ENCODE peak calls at places on chromosome 4, in ten cellular contexts. Y, Z, O, G, C, J, S, M, D and F are unnamed samples.

GRCh38 chr4:3284734-3285557 is 7.9 kb upstream of the RGS12 start:
- DNase-seq in Y (no peak), Z (no peak), O (no peak), G (no peak), C (no peak), J (no peak), S (no peak), M (no peak), D (no peak), F (no peak)

GRCh38 chr4:106032851-106033286 is 137.6 kb downstream of the NPNT start:
- DNase-seq in Y (no peak), Z (peak), O (no peak), G (no peak), C (no peak), J (no peak), S (peak), M (no peak), D (no peak), F (peak)

GRCh38 chr4:107094332-107094731 is 58.2 kb upstream of the DKK2 start:
- DNase-seq in Y (no peak), Z (peak), O (peak), G (no peak), C (no peak), J (no peak), S (peak), M (no peak), D (no peak), F (no peak)

GRCh38 chr4:109873791-109874514 is 26.0 kb downstream of the LRIT3 start:
- DNase-seq in Y (peak), Z (peak), O (no peak), G (no peak), C (peak), J (no peak), S (peak), M (no peak), D (no peak), F (no peak)

GRCh38 chr4:6497796-6498195 is 25.4 kb upstream of the PPP2R2C start:
- DNase-seq in Y (no peak), Z (no peak), O (no peak), G (no peak), C (no peak), J (no peak), S (no peak), M (no peak), D (no peak), F (no peak)

GRCh38 chr4:105145059-105145912 is 1.4 kb upstream of the TET2 start:
- DNase-seq in Y (no peak), Z (no peak), O (no peak), G (no peak), C (no peak), J (no peak), S (peak), M (no peak), D (no peak), F (no peak)

GRCh38 chr4:6180841-6181631 is 19.3 kb downstream of the JAKMIP1 start:
- DNase-seq in Y (peak), Z (no peak), O (no peak), G (peak), C (no peak), J (no peak), S (no peak), M (no peak), D (no peak), F (no peak)

GRCh38 chr4:120525106-120525505 is 397.4 kb downstream of the PRDM5 start:
- DNase-seq in Y (no peak), Z (no peak), O (no peak), G (no peak), C (no peak), J (no peak), S (no peak), M (no peak), D (no peak), F (no peak)

GRCh38 chr4:177367336-177367735 is 57.7 kb downstream of the NEIL3 start:
- DNase-seq in Y (peak), Z (peak), O (peak), G (no peak), C (no peak), J (no peak), S (peak), M (no peak), D (no peak), F (no peak)

GRCh38 chr4:22190855-22191254 is 242.3 kb upstream of the KCNIP4 start:
- DNase-seq in Y (no peak), Z (peak), O (no peak), G (no peak), C (no peak), J (no peak), S (peak), M (no peak), D (no peak), F (no peak)

GRCh38 chr4:81839347-81840042 is 367.8 kb upstream of the RASGEF1B start:
- DNase-seq in Y (no peak), Z (no peak), O (no peak), G (no peak), C (no peak), J (no peak), S (peak), M (no peak), D (no peak), F (no peak)

GRCh38 chr4:103204114-103204513 is 6.0 kb upstream of the CENPE start:
- DNase-seq in Y (peak), Z (peak), O (peak), G (no peak), C (no peak), J (no peak), S (peak), M (no peak), D (no peak), F (no peak)

GRCh38 chr4:3387943-3388348 is 53.8 kb upstream of the HGFAC start:
- DNase-seq in Y (no peak), Z (peak), O (no peak), G (peak), C (peak), J (peak), S (peak), M (peak), D (peak), F (peak)

GRCh38 chr4:143420227-143420626 is 83.6 kb downstream of the GAB1 start:
- DNase-seq in Y (peak), Z (no peak), O (no peak), G (no peak), C (no peak), J (no peak), S (no peak), M (no peak), D (no peak), F (no peak)

GRCh38 chr4:121277194-121278105 is 103.4 kb downstream of the QRFPR start:
- DNase-seq in Y (peak), Z (no peak), O (peak), G (no peak), C (no peak), J (no peak), S (peak), M (no peak), D (no peak), F (no peak)

GRCh38 chr4:163448541-163449203 is 24.9 kb downstream of the TKTL2 start:
- DNase-seq in Y (no peak), Z (peak), O (no peak), G (no peak), C (no peak), J (no peak), S (peak), M (no peak), D (no peak), F (no peak)

GRCh38 chr4:85701881-85702321 is 227.0 kb downstream of the ARHGAP24 start:
- DNase-seq in Y (peak), Z (peak), O (no peak), G (no peak), C (no peak), J (no peak), S (no peak), M (no peak), D (no peak), F (no peak)

GRCh38 chr4:147355849-147356248 is 125.0 kb upstream of the EDNRA start:
- DNase-seq in Y (no peak), Z (peak), O (no peak), G (no peak), C (no peak), J (no peak), S (peak), M (no peak), D (no peak), F (no peak)

GRCh38 chr4:68346461-68346860 is 3.4 kb downstream of the YTHDC1 start:
- DNase-seq in Y (no peak), Z (no peak), O (no peak), G (no peak), C (no peak), J (no peak), S (peak), M (no peak), D (no peak), F (no peak)

GRCh38 chr4:76339364-76339763 is 32.8 kb downstream of the STBD1 start:
- DNase-seq in Y (no peak), Z (no peak), O (no peak), G (no peak), C (no peak), J (no peak), S (no peak), M (no peak), D (no peak), F (no peak)

GRCh38 chr4:142953171-142953570 is 107.1 kb upstream of the INPP4B start:
- DNase-seq in Y (no peak), Z (no peak), O (no peak), G (no peak), C (no peak), J (no peak), S (no peak), M (no peak), D (no peak), F (no peak)

GRCh38 chr4:8600686-8601085 is 8.1 kb downstream of the CPZ start:
- DNase-seq in Y (no peak), Z (no peak), O (no peak), G (no peak), C (peak), J (no peak), S (no peak), M (no peak), D (no peak), F (no peak)

GRCh38 chr4:38803833-38804653 is 548 bp downstream of the TLR1 start:
- DNase-seq in Y (peak), Z (peak), O (no peak), G (no peak), C (no peak), J (no peak), S (no peak), M (no peak), D (no peak), F (no peak)

GRCh38 chr4:140246216-140246615 is 92.2 kb upstream of the MAML3 start:
- DNase-seq in Y (no peak), Z (peak), O (no peak), G (no peak), C (no peak), J (no peak), S (no peak), M (no peak), D (no peak), F (no peak)

GRCh38 chr4:130288576-130288975 is 1192.6 kb downstream of the C4orf33 start:
- DNase-seq in Y (no peak), Z (no peak), O (no peak), G (no peak), C (no peak), J (no peak), S (no peak), M (no peak), D (no peak), F (no peak)

GRCh38 chr4:10032625-10033024 is 11.3 kb upstream of the SLC2A9 start:
- DNase-seq in Y (no peak), Z (peak), O (no peak), G (no peak), C (no peak), J (no peak), S (peak), M (no peak), D (no peak), F (no peak)

GRCh38 chr4:173013232-173013932 is 155.2 kb upstream of the GALNT7 start:
- DNase-seq in Y (peak), Z (peak), O (peak), G (no peak), C (no peak), J (no peak), S (peak), M (no peak), D (no peak), F (peak)

GRCh38 chr4:86014599-86014998 is 345.3 kb downstream of the MAPK10 start:
- DNase-seq in Y (peak), Z (no peak), O (peak), G (no peak), C (no peak), J (no peak), S (no peak), M (no peak), D (no peak), F (no peak)

GRCh38 chr4:182975806-182976205 is 58.6 kb upstream of the DCTD start:
- DNase-seq in Y (no peak), Z (peak), O (no peak), G (no peak), C (no peak), J (no peak), S (peak), M (no peak), D (no peak), F (no peak)

GRCh38 chr4:146520894-146521542 is 722 bp downstream of the SLC10A7 start:
- DNase-seq in Y (peak), Z (peak), O (peak), G (no peak), C (no peak), J (no peak), S (peak), M (no peak), D (no peak), F (no peak)

GRCh38 chr4:152398060-152398459 is 137.8 kb downstream of the FBXW7 start:
- DNase-seq in Y (peak), Z (no peak), O (peak), G (no peak), C (no peak), J (no peak), S (peak), M (no peak), D (no peak), F (no peak)

GRCh38 chr4:176189891-176190795 is 5.2 kb downstream of the SPATA4 start:
- DNase-seq in Y (no peak), Z (peak), O (no peak), G (no peak), C (no peak), J (no peak), S (no peak), M (no peak), D (no peak), F (no peak)

GRCh38 chr4:182090186-182090585 is 153.0 kb upstream of the TENM3 start:
- DNase-seq in Y (no peak), Z (no peak), O (no peak), G (no peak), C (no peak), J (no peak), S (no peak), M (no peak), D (no peak), F (no peak)

GRCh38 chr4:184848510-184848909 is 22.7 kb upstream of the ACSL1 start:
- DNase-seq in Y (no peak), Z (no peak), O (no peak), G (no peak), C (no peak), J (no peak), S (no peak), M (no peak), D (no peak), F (no peak)

GRCh38 chr4:28402751-28403150 is 1542.1 kb downstream of the STIM2 start:
- DNase-seq in Y (no peak), Z (no peak), O (no peak), G (no peak), C (no peak), J (no peak), S (no peak), M (no peak), D (no peak), F (no peak)

GRCh38 chr4:76061977-76062376 is 12.5 kb upstream of the ART3 start:
- DNase-seq in Y (no peak), Z (no peak), O (no peak), G (no peak), C (no peak), J (no peak), S (no peak), M (no peak), D (no peak), F (no peak)

GRCh38 chr4:160745126-160745525 is 1418.7 kb downstream of the FSTL5 start:
- DNase-seq in Y (no peak), Z (no peak), O (no peak), G (no peak), C (no peak), J (no peak), S (peak), M (no peak), D (no peak), F (no peak)
- H3K4me3 ChIP-seq in Y (no peak), Z (no peak), O (no peak), G (no peak), C (no peak), J (no peak), S (no peak), M (no peak), D (no peak), F (no peak)

GRCh38 chr4:41156574-41156973 is 57.8 kb downstream of the APBB2 start:
- DNase-seq in Y (no peak), Z (no peak), O (no peak), G (no peak), C (no peak), J (no peak), S (no peak), M (no peak), D (no peak), F (no peak)

GRCh38 chr4:41154001-41154813 is 60.1 kb downstream of the APBB2 start:
- DNase-seq in Y (no peak), Z (no peak), O (no peak), G (no peak), C (no peak), J (no peak), S (no peak), M (no peak), D (no peak), F (no peak)

GRCh38 chr4:41155194-41155830 is 59.0 kb downstream of the APBB2 start:
- DNase-seq in Y (no peak), Z (peak), O (no peak), G (no peak), C (no peak), J (no peak), S (no peak), M (no peak), D (no peak), F (no peak)

GRCh38 chr4:41157009-41157408 is 57.3 kb downstream of the APBB2 start:
- DNase-seq in Y (no peak), Z (no peak), O (no peak), G (peak), C (no peak), J (no peak), S (no peak), M (no peak), D (no peak), F (no peak)

GRCh38 chr4:41154814-41155177 is 59.5 kb downstream of the APBB2 start:
- DNase-seq in Y (no peak), Z (no peak), O (no peak), G (no peak), C (no peak), J (no peak), S (no peak), M (no peak), D (no peak), F (peak)
- TF ChIP-seq CTCF in Y (no peak), Z (no peak), O (no peak), G (no peak), C (no peak), J (no peak), S (no peak), M (no peak), D (no peak), F (no peak)

GRCh38 chr4:71992571-71992970 is 39.2 kb upstream of the NPFFR2 start:
- DNase-seq in Y (no peak), Z (peak), O (no peak), G (no peak), C (no peak), J (no peak), S (peak), M (no peak), D (no peak), F (no peak)

GRCh38 chr4:71995297-71995696 is 36.5 kb upstream of the NPFFR2 start:
- DNase-seq in Y (no peak), Z (no peak), O (no peak), G (no peak), C (no peak), J (no peak), S (no peak), M (no peak), D (no peak), F (no peak)

DNA sequence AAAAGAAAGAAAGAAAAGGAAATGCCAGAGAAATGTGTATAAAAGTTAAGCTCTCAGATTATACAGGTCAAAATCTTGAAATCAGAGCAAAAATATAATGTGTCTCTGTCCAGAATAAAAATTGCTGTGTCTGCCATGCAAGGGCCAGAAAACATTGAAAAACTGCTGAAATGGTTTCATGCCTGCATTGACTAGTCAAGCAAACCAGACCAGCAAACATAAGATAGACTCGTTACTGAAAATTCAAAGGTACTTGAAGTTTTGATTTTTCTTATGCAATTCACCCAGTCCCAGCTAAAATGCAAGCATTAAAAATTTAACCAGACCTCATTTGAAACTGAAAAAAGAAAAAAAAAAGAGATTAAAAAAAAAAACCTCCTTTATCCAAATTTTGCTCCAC is 37.2 kb upstream of the NPFFR2 start:
- DNase-seq in Y (no peak), Z (no peak), O (no peak), G (no peak), C (no peak), J (no peak), S (no peak), M (no peak), D (no peak), F (no peak)
- H3K4me3 ChIP-seq in Y (no peak), Z (no peak), O (no peak), G (no peak), C (no peak), J (no peak), S (no peak), M (no peak), D (no peak), F (no peak)

GRCh38 chr4:78167510-78167909 is 110.4 kb downstream of the FRAS1 start:
- DNase-seq in Y (no peak), Z (no peak), O (no peak), G (no peak), C (no peak), J (no peak), S (no peak), M (no peak), D (no peak), F (no peak)

GRCh38 chr4:78174931-78175330 is 117.8 kb downstream of the FRAS1 start:
- DNase-seq in Y (no peak), Z (no peak), O (peak), G (no peak), C (no peak), J (no peak), S (no peak), M (no peak), D (no peak), F (no peak)

GRCh38 chr4:78168029-78168428 is 110.9 kb downstream of the FRAS1 start:
- DNase-seq in Y (no peak), Z (no peak), O (no peak), G (no peak), C (no peak), J (no peak), S (no peak), M (no peak), D (no peak), F (no peak)

GRCh38 chr4:78169728-78170127 is 112.6 kb downstream of the FRAS1 start:
- DNase-seq in Y (no peak), Z (no peak), O (no peak), G (no peak), C (no peak), J (no peak), S (no peak), M (no peak), D (no peak), F (no peak)

GRCh38 chr4:78171482-78171881 is 114.4 kb downstream of the FRAS1 start:
- DNase-seq in Y (no peak), Z (no peak), O (peak), G (no peak), C (no peak), J (no peak), S (no peak), M (no peak), D (no peak), F (no peak)
- TF ChIP-seq CTCF in Y (no peak), Z (no peak), O (peak), G (no peak), C (no peak), J (no peak), S (no peak), M (no peak), D (no peak), F (no peak)